ENCODE peak calls at places on chromosomes 11 and 22, in eight cellular contexts. Q is HCT116, E is IMR-90, L is MM.1S, C is endothelial cell of umbilical vein, V is SK-N-SH, D is mammary epithelial cell, W is Karpas-422. I is an unnamed sample.

GRCh38 chr11:134486704-134487103 is 74.7 kb upstream of the B3GAT1 start:
- DNase-seq in E (no peak), C (no peak), V (no peak), Q (no peak), L (no peak), W (no peak), D (no peak), I (no peak)

GRCh38 chr11:109423114-109423859 is 1.3 kb downstream of the C11orf87 start:
- DNase-seq in E (no peak), V (peak; percentile 70), C (peak; percentile 1), D (peak; percentile 20), Q (no peak), L (no peak), W (no peak), I (peak; percentile 49)

GRCh38 chr11:92168936-92169335 is 55.7 kb upstream of the FAT3 start:
- DNase-seq in V (no peak), D (no peak), L (no peak), C (no peak), W (no peak), Q (no peak), E (no peak), I (no peak)

GRCh38 chr11:71452354-71453020 is 516 bp upstream of the NADSYN1 start:
- DNase-seq in Q (no peak), D (no peak), E (peak; percentile 35), C (peak; percentile 63), W (peak; percentile 65), L (peak; percentile 6), V (no peak), I (peak; percentile 33)

GRCh38 chr11:9320047-9320446 is 5.7 kb upstream of the TMEM41B start:
- DNase-seq in W (no peak), E (no peak), V (no peak), D (no peak), L (no peak), C (no peak), Q (no peak), I (no peak)

GRCh38 chr22:25172153-25172552 is 27.5 kb upstream of the CRYBB3 start:
- DNase-seq in Q (peak; percentile 8), C (peak; percentile 52), W (peak; percentile 68), V (peak; percentile 49), E (no peak), D (no peak), L (no peak), I (no peak)

GRCh38 chr22:30243671-30244465 is 2.7 kb downstream of the LIF start:
- DNase-seq in Q (no peak), D (no peak), V (no peak), W (no peak), L (no peak), E (no peak), C (no peak), I (no peak)

GRCh38 chr11:75554258-75555022 is 7.6 kb upstream of the SERPINH1 start:
- DNase-seq in D (no peak), C (peak; percentile 99), Q (no peak), V (peak; percentile 96), W (no peak), L (no peak), E (peak; percentile 100), I (peak; percentile 100)

GRCh38 chr11:2775626-2776350 is 76.0 kb upstream of the KCNQ1OT1 start:
- DNase-seq in V (no peak), E (no peak), C (no peak), D (no peak), W (no peak), Q (no peak), L (no peak), I (no peak)

GRCh38 chr11:100965346-100965745 is 164.3 kb downstream of the PGR start:
- DNase-seq in W (no peak), L (no peak), D (no peak), E (peak; percentile 2), Q (no peak), V (no peak), C (no peak), I (no peak)

GRCh38 chr11:9516113-9516512 is 55.3 kb downstream of the ZNF143 start:
- DNase-seq in W (no peak), Q (no peak), L (no peak), E (no peak), V (no peak), C (no peak), D (no peak), I (no peak)

GRCh38 chr22:20583471-20583922 is 76.1 kb downstream of the MED15 start:
- DNase-seq in Q (no peak), C (no peak), W (peak; percentile 59), D (no peak), V (no peak), E (no peak), L (peak; percentile 10), I (no peak)

GRCh38 chr11:130160460-130161090 is 993 bp downstream of the ST14 start:
- DNase-seq in E (no peak), D (peak; percentile 27), V (no peak), Q (no peak), C (no peak), W (no peak), L (peak; percentile 24), I (no peak)

GRCh38 chr11:64894070-64894811 is 15.8 kb upstream of the EHD1 start:
- DNase-seq in L (peak; percentile 73), W (peak; percentile 95), E (peak; percentile 51), D (peak; percentile 39), Q (no peak), V (peak; percentile 97), C (peak; percentile 44), I (peak; percentile 69)
- H3K4me2 ChIP-seq in L (no peak overlapping the region), W (no peak overlapping the region), E (no peak overlapping the region), D (no peak overlapping the region), Q (peak overlapping the region; percentile 13), V (no peak overlapping the region), C (no peak overlapping the region), I (no peak overlapping the region)

GRCh38 chr22:45770506-45770905 is 98.9 kb downstream of the ATXN10 start:
- DNase-seq in W (no peak), C (no peak), L (no peak), Q (no peak), D (no peak), V (no peak), E (no peak), I (no peak)
- H3K9ac ChIP-seq in W (no peak overlapping the region), C (no peak overlapping the region), L (no peak overlapping the region), Q (no peak overlapping the region), D (no peak overlapping the region), V (no peak overlapping the region), E (no peak overlapping the region), I (no peak overlapping the region)

GRCh38 chr22:47090591-47091240 is 328.3 kb downstream of the TBC1D22A start:
- DNase-seq in V (no peak), W (no peak), D (peak; percentile 2), L (no peak), C (peak; percentile 22), E (peak; percentile 60), Q (no peak), I (peak; percentile 47)

GRCh38 chr22:47089796-47090460 is 327.5 kb downstream of the TBC1D22A start:
- DNase-seq in W (no peak), L (no peak), E (no peak), V (no peak), C (no peak), Q (no peak), D (no peak), I (no peak)

GRCh38 chr22:47092896-47093311 is 330.5 kb downstream of the TBC1D22A start:
- DNase-seq in D (peak; percentile 11), L (no peak), C (no peak), E (peak; percentile 67), V (no peak), Q (no peak), W (no peak), I (peak; percentile 70)

GRCh38 chr22:47091921-47092700 is 329.7 kb downstream of the TBC1D22A start:
- DNase-seq in E (no peak), C (no peak), W (no peak), D (no peak), Q (no peak), L (no peak), V (no peak), I (no peak)

DNA sequence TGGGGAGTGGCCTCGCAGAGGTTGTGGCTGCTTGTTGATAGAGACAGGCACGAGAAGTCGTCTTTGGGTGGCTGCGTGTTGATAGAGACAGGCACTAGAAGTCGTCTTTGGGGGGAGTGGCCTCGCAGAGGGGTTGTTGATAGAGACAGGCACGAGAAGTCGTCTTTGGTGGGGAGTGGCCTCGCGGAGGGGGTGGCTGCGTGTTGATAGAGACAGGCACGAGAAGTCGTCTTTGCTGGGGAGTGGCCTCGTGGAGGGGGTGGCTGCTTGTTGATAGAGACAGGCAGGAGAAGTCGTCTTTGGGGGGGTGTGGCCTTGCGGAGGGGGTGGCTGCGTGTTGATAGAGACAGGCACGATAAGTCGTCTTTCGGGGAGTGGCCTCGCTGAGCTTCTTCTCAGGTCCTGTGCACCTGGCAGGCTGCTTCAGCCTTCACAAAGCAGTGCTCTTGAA is 328.8 kb downstream of the TBC1D22A start:
- DNase-seq in Q (no peak), L (no peak), E (no peak), D (peak; percentile 3), C (no peak), W (no peak), V (no peak), I (no peak)
- H3K4me2 ChIP-seq in Q (no peak overlapping the region), L (no peak overlapping the region), E (peak overlapping the region; percentile 76), D (peak overlapping the region; percentile 63), C (peak overlapping the region; percentile 75), W (no peak overlapping the region), V (no peak overlapping the region), I (peak overlapping the region; percentile 85)

GRCh38 chr11:119361961-119362725 is 15.6 kb upstream of the MFRP start:
- DNase-seq in W (no peak), D (no peak), L (no peak), V (no peak), C (no peak), Q (no peak), E (no peak), I (no peak)

GRCh38 chr11:119362741-119363080 is 16.2 kb upstream of the MFRP start:
- DNase-seq in D (no peak), E (no peak), V (no peak), Q (no peak), W (no peak), L (no peak), C (no peak), I (no peak)

GRCh38 chr11:119363081-119363861 is 16.8 kb upstream of the MFRP start:
- DNase-seq in V (no peak), D (no peak), Q (no peak), W (peak; percentile 57), L (no peak), E (no peak), C (no peak), I (no peak)

GRCh38 chr11:119365071-119365591 is 16.4 kb downstream of the USP2 start:
- DNase-seq in Q (no peak), L (no peak), D (no peak), E (peak; percentile 56), W (no peak), V (no peak), C (no peak), I (peak; percentile 22)

DNA sequence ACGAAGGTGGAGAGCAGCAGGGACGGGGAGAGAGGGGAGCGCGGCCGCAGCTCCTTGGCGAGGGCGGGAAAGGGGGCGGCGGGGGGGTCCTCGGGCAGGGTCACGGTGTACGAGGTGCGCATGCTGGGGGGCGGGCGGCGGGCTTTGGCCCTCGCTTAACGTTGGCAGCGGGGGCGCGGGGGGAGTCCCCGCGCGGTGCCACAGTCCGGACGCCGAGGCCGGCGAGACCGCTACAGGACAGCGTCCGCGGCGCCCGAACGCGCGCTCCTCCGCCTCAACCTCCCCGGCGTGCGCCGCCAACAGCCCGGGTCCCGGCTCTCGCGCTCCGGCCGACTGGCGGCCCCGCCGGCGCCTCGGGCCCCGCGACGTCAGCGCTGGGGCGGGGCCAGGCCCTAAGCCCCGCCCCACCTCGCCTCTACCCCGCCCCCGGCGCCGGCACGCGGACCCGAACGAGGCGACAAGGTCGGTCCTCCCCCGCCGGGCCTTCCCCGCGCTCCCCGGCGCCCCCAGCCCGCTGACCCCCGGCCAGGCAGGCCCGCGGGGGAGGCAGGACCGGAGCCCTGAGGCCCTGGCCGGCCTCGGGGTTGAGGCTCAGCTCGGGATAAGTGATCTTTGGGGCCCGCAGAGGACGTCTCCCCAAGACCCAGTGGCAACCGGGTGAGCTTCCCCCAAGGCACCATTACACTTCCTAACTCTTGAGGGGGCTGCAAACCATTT is 17.5 kb downstream of the USP2 start:
- DNase-seq in E (no peak), L (no peak), Q (no peak), V (peak; percentile 97), W (peak; percentile 83), C (peak; percentile 39), D (no peak), I (no peak)
- H3K9ac ChIP-seq in E (no peak overlapping the region), L (no peak overlapping the region), Q (peak overlapping the region; percentile 19), V (no peak overlapping the region), W (peak overlapping the region; percentile 86), C (no peak overlapping the region), D (no peak overlapping the region), I (peak overlapping the region; percentile 12)

I was measured in fibroblast of lung.